ENCODE peak calls at places on chromosomes 12 and 14, in eight cellular contexts. H is ovary; N is IMR-90; Y is CD4-positive, alpha-beta memory T cell; S is left lung; O is transverse colon; F is lung; J is mammary epithelial cell. D is an unnamed sample.

GRCh38 chr12:125092108-125092871 is 27.1 kb downstream of the AACS start:
- DNase-seq in H (no peak), N (no peak), Y (no peak), S (no peak), O (no peak), F (no peak), J (no peak), D (no peak)

GRCh38 chr14:103067231-103067954 is 10.0 kb upstream of the CDC42BPB start:
- DNase-seq in H (no peak), N (peak; percentile 38), Y (no peak), S (no peak), O (peak; percentile 58), F (no peak), J (peak; percentile 74), D (peak; percentile 74)

GRCh38 chr14:99078426-99078825 is 193.6 kb downstream of the BCL11B start:
- DNase-seq in H (no peak), N (no peak), Y (no peak), S (no peak), O (no peak), F (no peak), J (no peak), D (no peak)

GRCh38 chr14:37566811-37567371 is 28.2 kb downstream of the FOXA1 start:
- DNase-seq in H (no peak), N (no peak), Y (no peak), S (no peak), O (no peak), F (no peak), J (peak; percentile 50), D (no peak)

GRCh38 chr12:108635201-108635996 is 1.7 kb upstream of the SELPLG start:
- DNase-seq in H (no peak), N (peak; percentile 41), Y (peak; percentile 63), S (no peak), O (peak; percentile 71), F (no peak), J (no peak), D (no peak)

GRCh38 chr12:116534341-116535121 is 24.6 kb upstream of the MAP1LC3B2 start:
- DNase-seq in H (no peak), N (peak; percentile 34), Y (no peak), S (peak; percentile 45), O (no peak), F (no peak), J (no peak), D (no peak)

GRCh38 chr12:28390716-28391452 is 200.6 kb downstream of the CCDC91 start:
- DNase-seq in H (no peak), N (peak; percentile 52), Y (no peak), S (no peak), O (no peak), F (no peak), J (no peak), D (no peak)

GRCh38 chr12:70928066-70928465 is 7.5 kb upstream of the PTPRR start:
- DNase-seq in H (no peak), N (no peak), Y (no peak), S (no peak), O (no peak), F (no peak), J (no peak), D (no peak)

GRCh38 chr14:37116933-37117844 is 55.2 kb downstream of the SLC25A21 start:
- DNase-seq in H (no peak), N (peak; percentile 60), Y (no peak), S (no peak), O (no peak), F (no peak), J (peak; percentile 68), D (no peak)

GRCh38 chr12:124328116-124328515 is 33.2 kb downstream of the RFLNA start:
- DNase-seq in H (no peak), N (no peak), Y (no peak), S (no peak), O (no peak), F (no peak), J (no peak), D (no peak)

GRCh38 chr12:2251485-2252179 is 198.8 kb downstream of the CACNA1C start:
- DNase-seq in H (no peak), N (peak; percentile 61), Y (no peak), S (no peak), O (no peak), F (no peak), J (no peak), D (no peak)

GRCh38 chr14:104443391-104444158 is 136.0 kb upstream of the C14orf180 start:
- DNase-seq in H (no peak), N (no peak), Y (no peak), S (peak; percentile 25), O (no peak), F (peak; percentile 23), J (no peak), D (no peak)

GRCh38 chr12:88764781-88765470 is 184.7 kb upstream of the KITLG start:
- DNase-seq in H (no peak), N (peak; percentile 47), Y (no peak), S (no peak), O (no peak), F (no peak), J (no peak), D (no peak)

GRCh38 chr12:48824112-48824511 is 5.8 kb downstream of the CACNB3 start:
- DNase-seq in H (no peak), N (no peak), Y (peak; percentile 14), S (peak; percentile 81), O (no peak), F (peak; percentile 74), J (no peak), D (no peak)

GRCh38 chr12:9615420-9616135 is 7.9 kb upstream of the KLRB1 start:
- DNase-seq in H (no peak), N (no peak), Y (peak; percentile 85), S (no peak), O (no peak), F (no peak), J (no peak), D (no peak)

GRCh38 chr12:4118017-4118510 is 155.5 kb upstream of the CCND2 start:
- DNase-seq in H (no peak), N (peak; percentile 64), Y (peak; percentile 45), S (peak; percentile 65), O (peak; percentile 80), F (peak; percentile 30), J (peak; percentile 45), D (peak; percentile 71)

GRCh38 chr14:72270341-72270740 is 338.1 kb downstream of the RGS6 start:
- DNase-seq in H (no peak), N (no peak), Y (no peak), S (no peak), O (no peak), F (no peak), J (no peak), D (no peak)

GRCh38 chr14:96318836-96319235 is 44.3 kb downstream of the ATG2B start:
- DNase-seq in H (no peak), N (no peak), Y (no peak), S (no peak), O (no peak), F (no peak), J (no peak), D (no peak)

GRCh38 chr12:67026847-67027246 is 242.3 kb upstream of the CAND1 start:
- DNase-seq in H (no peak), N (no peak), Y (no peak), S (no peak), O (no peak), F (no peak), J (no peak), D (no peak)

DNA sequence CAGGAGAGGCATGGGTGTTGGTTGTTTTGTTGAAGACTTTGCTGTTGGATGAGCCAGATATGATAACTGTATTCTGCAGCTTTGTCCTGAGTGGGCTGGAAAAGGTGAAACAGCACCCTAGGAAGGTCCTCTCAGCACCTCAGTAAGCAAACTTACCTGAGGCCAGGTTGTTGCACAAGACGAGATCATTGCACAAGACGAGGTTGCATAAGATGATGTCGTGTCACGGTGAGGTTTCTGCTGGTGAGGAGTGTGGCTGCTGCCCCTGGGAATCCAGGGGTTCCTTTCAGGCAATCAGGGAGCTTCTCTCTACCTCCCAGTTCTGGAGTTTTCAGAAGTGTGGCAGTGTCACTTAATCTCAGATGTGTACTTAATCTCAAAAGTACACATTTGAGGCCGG is 85.6 kb downstream of the GLT1D1 start:
- DNase-seq in H (no peak), N (no peak), Y (no peak), S (peak; percentile 46), O (no peak), F (peak; percentile 42), J (peak; percentile 1), D (no peak)
- H3K36me3 ChIP-seq in H (no peaks in the 10 kb centered on the region), N (no peaks in the 10 kb centered on the region), Y (no peaks in the 10 kb centered on the region), S (no peaks in the 10 kb centered on the region), O (no peaks in the 10 kb centered on the region), F (no peaks in the 10 kb centered on the region), J (no peaks in the 10 kb centered on the region), D (no peaks in the 10 kb centered on the region)

DNA sequence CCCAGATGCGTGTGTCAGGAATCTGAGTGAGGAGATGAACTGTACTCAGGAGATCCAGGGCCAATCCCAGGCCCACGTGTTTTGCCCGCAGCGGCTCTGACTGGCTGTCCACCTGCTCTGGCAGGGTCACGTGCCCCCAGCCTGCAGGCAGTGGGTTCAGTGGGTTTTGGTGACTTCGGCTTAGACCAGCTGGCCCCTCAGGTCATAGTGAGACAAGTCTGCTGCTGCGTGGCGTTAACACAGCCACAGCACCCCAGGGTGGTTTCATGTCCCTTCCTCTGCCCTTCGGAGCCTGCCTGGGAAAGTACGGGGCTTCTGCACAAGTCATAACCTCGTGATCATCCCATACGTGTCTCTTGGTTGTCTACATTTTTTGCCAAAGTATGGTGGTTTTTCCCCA is 2.6 kb downstream of the FBRSL1 start:
- DNase-seq in H (no peak), N (no peak), Y (no peak), S (no peak), O (peak; percentile 35), F (no peak), J (no peak), D (no peak)
- H3K4me1 ChIP-seq in H (peaks cover 44% of the 10 kb centered on the region), N (peaks cover 13% of the 10 kb centered on the region), Y (peaks cover 79% of the 10 kb centered on the region), S (peaks cover 23% of the 10 kb centered on the region), O (peaks cover 67% of the 10 kb centered on the region), F (peaks cover 43% of the 10 kb centered on the region), J (peaks cover 46% of the 10 kb centered on the region), D (peaks cover 7% of the 10 kb centered on the region)

DNA sequence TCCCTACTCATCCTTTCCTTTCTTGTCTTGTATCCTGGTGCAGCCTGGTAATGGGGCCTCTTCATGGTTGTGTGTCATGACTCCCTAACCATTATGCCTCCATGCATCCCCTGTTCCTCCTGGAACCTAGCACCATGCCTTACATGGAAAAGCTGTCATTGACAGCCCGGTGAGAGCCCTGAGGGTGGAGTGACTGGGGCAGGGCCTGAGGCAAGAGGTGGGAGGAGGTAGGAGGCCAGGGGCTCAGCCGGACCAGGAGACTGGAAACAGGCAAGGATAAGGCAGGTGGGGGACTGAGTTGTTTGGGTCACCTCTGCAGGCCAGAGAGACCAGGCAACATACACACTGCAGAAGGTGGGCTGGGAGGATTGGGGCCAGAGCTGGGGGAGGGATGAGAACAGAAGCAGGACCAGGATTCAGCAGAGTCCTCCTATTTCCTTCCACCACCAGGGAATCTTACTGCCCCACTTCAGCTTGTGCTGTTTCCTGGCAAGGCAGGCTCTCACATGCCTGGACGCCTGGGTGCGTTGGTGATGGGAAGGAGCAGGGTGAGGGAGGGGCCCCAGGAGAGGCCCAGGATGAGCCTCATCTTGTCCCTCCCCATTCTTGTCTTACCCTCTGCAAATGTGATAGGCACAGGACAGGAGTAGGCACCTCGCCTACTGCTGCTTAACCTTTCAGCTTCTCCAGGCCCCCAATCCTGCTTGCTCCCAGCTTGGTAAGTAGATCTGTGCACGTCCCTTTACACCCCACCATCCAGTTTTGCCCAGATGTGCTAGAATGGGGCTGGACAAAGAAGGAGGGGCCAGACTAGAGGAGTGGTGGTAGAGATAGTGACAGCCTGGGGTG is at the start of gene LTB4R2:
- DNase-seq in H (no peak), N (no peak), Y (no peak), S (no peak), O (no peak), F (no peak), J (peak; percentile 80), D (no peak)
- H3K4me3 ChIP-seq in H (peak within 1 kb of the TSS; percentile 40), N (peak within 1 kb of the TSS; percentile 12), Y (peak within 1 kb of the TSS; percentile 58), S (peak within 1 kb of the TSS; percentile 64), O (peak within 1 kb of the TSS; percentile 36), F (peak within 1 kb of the TSS; percentile 42), J (no peak within 1 kb of the TSS), D (peak within 1 kb of the TSS; percentile 64)

GRCh38 chr14:91289464-91289863 is 45.0 kb upstream of the GPR68 start:
- DNase-seq in H (no peak), N (no peak), Y (no peak), S (no peak), O (no peak), F (no peak), J (no peak), D (no peak)
- H3K36me3 ChIP-seq in H (no peaks in the 10 kb centered on the region), N (no peaks in the 10 kb centered on the region), Y (peaks cover 93% of the 10 kb centered on the region), S (peaks cover 90% of the 10 kb centered on the region), O (peaks cover 6% of the 10 kb centered on the region), F (peaks cover 32% of the 10 kb centered on the region), J (no peaks in the 10 kb centered on the region), D (peaks cover 50% of the 10 kb centered on the region)

D was measured in Peyer's patch.